ENCODE peak calls at places on chromosomes 6 and 20, in four cellular contexts. W is SJSA1, D is GM23248, V is heart left ventricle. H is an unnamed sample.

GRCh38 chr20:17925940-17926300 is 42.7 kb downstream of the SNX5 start:
- DNase-seq in W (no peak), D (no peak), V (no peak), H (no peak)

GRCh38 chr20:61510778-61511330 is 258.8 kb downstream of the CDH4 start:
- DNase-seq in W (no peak), D (no peak), V (no peak), H (no peak)

GRCh38 chr6:42241915-42242314 is 24.3 kb upstream of the MRPS10 start:
- DNase-seq in W (no peak), D (no peak), V (no peak), H (peak; percentile 81)

GRCh38 chr20:33644313-33645071 is 17.6 kb upstream of the C20orf144 start:
- DNase-seq in W (no peak), D (no peak), V (no peak), H (no peak)

GRCh38 chr6:44653761-44654218 is 266.3 kb downstream of the CDC5L start:
- DNase-seq in W (no peak), D (no peak), V (no peak), H (no peak)

GRCh38 chr6:23228439-23229024 is 659.2 kb downstream of the HDGFL1 start:
- DNase-seq in W (no peak), D (peak; percentile 3), V (no peak), H (no peak)

GRCh38 chr6:108737594-108738546 is 110.4 kb upstream of the ARMC2 start:
- DNase-seq in W (peak; percentile 93), D (peak; percentile 100), V (no peak), H (no peak)

GRCh38 chr6:136927313-136927712 is 5.2 kb downstream of the SLC35D3 start:
- DNase-seq in W (no peak), D (no peak), V (no peak), H (peak; percentile 71)

GRCh38 chr20:62918830-62919229 is 7.5 kb downstream of the DIDO1 start:
- DNase-seq in W (no peak), D (no peak), V (no peak), H (no peak)

GRCh38 chr20:6623989-6624388 is 143.5 kb upstream of the BMP2 start:
- DNase-seq in W (no peak), D (no peak), V (no peak), H (peak; percentile 52)

GRCh38 chr6:130928993-130929678 is 101.9 kb downstream of the SMLR1 start:
- DNase-seq in W (no peak), D (peak; percentile 75), V (no peak), H (no peak)

GRCh38 chr6:52839124-52840055 is 1.2 kb downstream of the GSTA5 start:
- DNase-seq in W (peak; percentile 71), D (peak; percentile 72), V (no peak), H (peak; percentile 83)

GRCh38 chr6:158500016-158500735 is 59.7 kb upstream of the TMEM181 start:
- DNase-seq in W (no peak), D (peak; percentile 72), V (no peak), H (no peak)

GRCh38 chr20:49909499-49910339 is 5.6 kb downstream of the SPATA2 start:
- DNase-seq in W (no peak), D (no peak), V (no peak), H (peak; percentile 59)

DNA sequence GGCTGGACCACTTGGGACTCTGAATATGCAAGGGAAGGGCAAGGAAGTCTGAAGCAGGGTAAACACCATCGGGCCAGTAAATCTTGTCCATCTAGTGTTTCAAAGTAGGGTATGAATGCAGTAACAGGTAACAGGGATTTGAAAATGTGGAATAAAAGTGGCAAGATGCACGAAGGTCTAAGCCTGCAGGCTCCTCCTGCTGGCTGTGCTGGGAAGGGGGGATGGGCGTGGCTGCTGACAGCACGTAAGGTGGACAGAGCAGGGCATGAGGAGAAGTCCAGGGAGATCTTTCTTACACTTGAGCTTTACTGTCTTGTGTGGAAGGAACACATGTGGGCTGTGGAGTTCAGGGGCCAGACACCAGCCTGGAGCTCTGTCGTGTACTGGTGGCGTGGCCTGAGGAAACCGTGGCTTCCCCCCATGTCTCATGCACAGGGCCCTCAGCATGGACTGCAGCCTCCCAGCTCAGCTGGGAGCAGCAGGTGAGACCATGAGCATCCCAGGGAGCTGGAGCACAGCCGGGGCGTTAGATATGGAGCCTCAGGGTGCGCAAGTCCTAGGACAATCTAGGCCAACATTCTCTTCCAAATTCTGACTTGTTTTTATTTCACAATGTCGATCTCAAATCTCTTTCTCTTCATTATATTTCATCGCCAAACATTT is 84.5 kb downstream of the SLC22A23 start:
- DNase-seq in W (no peak), D (no peak), V (no peak), H (peak; percentile 43)
- H3K4me1 ChIP-seq in W (no peaks in the 10 kb centered on the region), D (no peaks in the 10 kb centered on the region), V (no peaks in the 10 kb centered on the region), H (peaks cover 12% of the 10 kb centered on the region)

DNA sequence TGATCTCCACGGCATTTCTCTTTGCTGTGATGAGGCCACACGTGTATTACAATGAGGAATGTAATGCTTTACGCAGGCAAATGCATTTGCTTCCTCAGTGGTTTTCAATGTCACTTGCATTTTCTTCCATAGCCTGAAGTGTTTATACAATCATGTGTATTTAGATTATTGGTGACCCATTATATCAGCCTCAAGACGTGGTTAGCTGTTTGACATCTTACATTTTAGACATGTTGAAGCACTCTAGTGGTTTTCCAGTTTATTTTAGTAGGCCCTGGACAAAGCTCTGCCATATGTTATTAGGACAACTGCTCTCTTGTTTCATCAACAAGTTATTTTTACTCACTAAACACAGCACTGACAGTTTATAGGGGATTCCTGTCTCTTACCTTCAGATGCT is 200.4 kb downstream of the UTRN start:
- DNase-seq in W (no peak), D (no peak), V (no peak), H (no peak)
- H3K4me1 ChIP-seq in W (peaks cover 5% of the 10 kb centered on the region), D (no peaks in the 10 kb centered on the region), V (no peaks in the 10 kb centered on the region), H (no peaks in the 10 kb centered on the region)

DNA sequence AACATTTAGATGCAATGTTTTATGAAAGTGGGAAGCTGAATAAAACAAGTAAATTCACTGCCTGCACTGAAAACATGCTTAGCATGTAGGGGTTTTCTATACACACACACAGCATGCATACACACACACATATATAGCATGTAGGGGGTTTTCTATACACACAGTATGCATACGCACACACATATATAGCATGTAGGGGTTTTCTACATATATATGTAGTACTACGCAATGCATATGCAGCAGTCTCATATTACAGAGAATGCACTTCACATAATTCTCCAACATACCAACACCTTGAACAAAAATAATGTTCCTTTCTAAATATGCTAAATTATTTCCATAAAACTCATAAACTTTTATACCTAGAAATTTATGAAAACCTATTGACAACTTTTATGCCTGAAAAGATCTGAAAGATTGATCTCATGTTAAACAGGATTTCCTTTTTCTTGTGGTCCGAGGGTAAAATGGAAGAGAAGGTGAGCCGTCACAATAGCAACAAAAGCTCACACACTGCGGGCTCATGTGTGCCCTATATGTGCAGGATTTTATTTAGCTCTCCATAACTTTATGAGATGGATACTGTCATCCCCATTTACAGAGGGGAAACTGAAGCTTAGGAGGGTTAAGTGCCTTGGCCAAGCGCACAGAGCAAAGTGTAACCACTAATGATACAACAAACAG is 81.9 kb upstream of the TULP1 start:
- DNase-seq in W (no peak), D (no peak), V (no peak), H (no peak)
- H3K4me1 ChIP-seq in W (peaks cover 15% of the 10 kb centered on the region), D (peaks cover 12% of the 10 kb centered on the region), V (peaks cover 23% of the 10 kb centered on the region), H (peaks cover 13% of the 10 kb centered on the region)

DNA sequence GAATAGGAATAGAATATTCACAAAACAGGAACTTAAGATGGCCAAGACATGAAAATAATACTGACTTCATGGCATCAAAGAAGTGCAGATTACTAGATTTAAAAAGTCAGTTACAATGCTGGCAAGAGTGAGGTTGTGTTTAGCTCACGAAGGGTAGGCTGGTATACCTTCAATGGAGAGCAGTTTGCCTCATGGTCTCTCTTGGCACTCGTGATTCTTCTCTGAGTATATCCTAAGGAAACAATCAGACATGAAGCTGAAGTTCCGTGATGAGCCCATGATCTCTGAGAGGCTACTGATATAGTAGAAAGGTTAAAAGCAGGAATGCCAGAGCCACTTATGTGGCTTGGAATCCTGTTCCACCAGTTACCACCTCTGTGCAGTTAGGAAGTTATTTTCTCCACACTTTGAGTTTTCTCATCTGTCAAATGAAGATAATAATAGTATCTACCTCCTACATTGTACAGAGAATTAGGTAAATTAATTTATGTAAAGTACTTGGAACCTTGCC is 7.2 kb downstream of the NCOA7 start:
- DNase-seq in W (no peak), D (no peak), V (no peak), H (no peak)
- H3K4me1 ChIP-seq in W (peaks cover 25% of the 10 kb centered on the region), D (peaks cover 29% of the 10 kb centered on the region), V (no peaks in the 10 kb centered on the region), H (no peaks in the 10 kb centered on the region)

GRCh38 chr6:34692280-34692679 is 4.3 kb downstream of the ILRUN start:
- DNase-seq in W (no peak), D (no peak), V (no peak), H (no peak)
- H3K4me1 ChIP-seq in W (peaks cover 8% of the 10 kb centered on the region), D (peaks cover 17% of the 10 kb centered on the region), V (peaks cover 7% of the 10 kb centered on the region), H (peaks cover 16% of the 10 kb centered on the region)

GRCh38 chr6:79666633-79667032 is 35.5 kb downstream of the SH3BGRL2 start:
- DNase-seq in W (no peak), D (no peak), V (no peak), H (no peak)
- H3K4me1 ChIP-seq in W (no peaks in the 10 kb centered on the region), D (peaks cover 3% of the 10 kb centered on the region), V (no peaks in the 10 kb centered on the region), H (peaks cover 26% of the 10 kb centered on the region)

GRCh38 chr6:156828280-156828703 is 51.1 kb downstream of the ARID1B start:
- DNase-seq in W (peak; percentile 61), D (peak; percentile 94), V (no peak), H (no peak)

GRCh38 chr6:156826290-156826955 is 49.2 kb downstream of the ARID1B start:
- DNase-seq in W (no peak), D (no peak), V (no peak), H (peak; percentile 55)

GRCh38 chr6:156830126-156830525 is 52.9 kb downstream of the ARID1B start:
- DNase-seq in W (no peak), D (no peak), V (no peak), H (no peak)

GRCh38 chr6:156825475-156825874 is 48.3 kb downstream of the ARID1B start:
- DNase-seq in W (no peak), D (no peak), V (no peak), H (no peak)

DNA sequence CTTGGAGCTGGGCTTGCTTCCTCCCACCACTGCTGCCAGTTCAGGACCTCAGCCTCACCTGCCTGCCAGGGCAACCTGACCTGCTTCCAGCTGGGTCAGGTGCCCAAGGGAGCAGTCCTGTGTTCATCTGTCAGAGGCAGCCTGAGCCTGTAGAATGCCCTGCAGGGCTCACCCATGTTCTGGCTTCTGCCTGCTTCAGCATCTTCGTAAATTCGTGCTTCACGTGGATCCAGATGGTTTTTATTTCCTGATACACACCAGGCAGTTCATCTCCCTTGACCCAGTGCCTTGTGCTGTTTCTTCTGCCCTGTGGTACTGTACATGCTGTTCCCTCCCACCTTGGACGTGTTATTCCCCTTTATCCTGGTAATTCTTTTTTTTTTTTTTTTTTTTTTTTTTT is 50.2 kb downstream of the ARID1B start:
- DNase-seq in W (no peak), D (peak; percentile 51), V (no peak), H (no peak)
- H3K4me1 ChIP-seq in W (peaks cover 25% of the 10 kb centered on the region), D (peaks cover 34% of the 10 kb centered on the region), V (no peaks in the 10 kb centered on the region), H (peaks cover 18% of the 10 kb centered on the region)

GRCh38 chr6:32980488-32981038 is 12.2 kb downstream of the BRD2 start:
- DNase-seq in W (no peak), D (peak; percentile 50), V (no peak), H (no peak)
- H3K4me1 ChIP-seq in W (peaks cover 2% of the 10 kb centered on the region), D (peaks cover 7% of the 10 kb centered on the region), V (no peaks in the 10 kb centered on the region), H (peaks cover 15% of the 10 kb centered on the region)

H was measured in GM23338.